ENCODE peak calls at places on chromosomes 12 and 14, in six cellular contexts. E, R, W, M, X and Z are unnamed samples.

GRCh38 chr14:52077261-52077984 is 8.6 kb upstream of the NID2 start:
- DNase-seq in E (no peak), R (no peak), W (no peak), M (no peak), X (peak; percentile 20), Z (peak; percentile 39)

GRCh38 chr12:120630139-120630895 is 10.1 kb upstream of the CABP1 start:
- DNase-seq in E (peak; percentile 94), R (peak; percentile 25), W (no peak), M (no peak), X (no peak), Z (no peak)

GRCh38 chr12:108425238-108425795 is 86.2 kb upstream of the CMKLR1 start:
- DNase-seq in E (peak; percentile 81), R (peak; percentile 61), W (peak; percentile 62), M (no peak), X (no peak), Z (no peak)

GRCh38 chr12:130622803-130623202 is 93.3 kb downstream of the RIMBP2 start:
- DNase-seq in E (no peak), R (no peak), W (no peak), M (no peak), X (no peak), Z (no peak)

GRCh38 chr14:75001261-75001660 is 1.5 kb upstream of the EIF2B2 start:
- DNase-seq in E (no peak), R (no peak), W (no peak), M (no peak), X (no peak), Z (no peak)

GRCh38 chr12:52474212-52474611 is 607 bp upstream of the KRT6C start:
- DNase-seq in E (no peak), R (no peak), W (no peak), M (no peak), X (no peak), Z (no peak)

GRCh38 chr14:62269204-62269603 is 507.0 kb downstream of the SNAPC1 start:
- DNase-seq in E (no peak), R (no peak), W (no peak), M (no peak), X (peak; percentile 37), Z (peak; percentile 25)

GRCh38 chr12:62957233-62957953 is 22.4 kb upstream of the PPM1H start:
- DNase-seq in E (no peak), R (peak; percentile 39), W (no peak), M (no peak), X (no peak), Z (no peak)

GRCh38 chr12:74889563-74890236 is 319.9 kb downstream of the KCNC2 start:
- DNase-seq in E (no peak), R (no peak), W (no peak), M (no peak), X (peak; percentile 60), Z (peak; percentile 62)

GRCh38 chr14:62308316-62308715 is 546.1 kb downstream of the SNAPC1 start:
- DNase-seq in E (no peak), R (no peak), W (no peak), M (no peak), X (no peak), Z (no peak)

DNA sequence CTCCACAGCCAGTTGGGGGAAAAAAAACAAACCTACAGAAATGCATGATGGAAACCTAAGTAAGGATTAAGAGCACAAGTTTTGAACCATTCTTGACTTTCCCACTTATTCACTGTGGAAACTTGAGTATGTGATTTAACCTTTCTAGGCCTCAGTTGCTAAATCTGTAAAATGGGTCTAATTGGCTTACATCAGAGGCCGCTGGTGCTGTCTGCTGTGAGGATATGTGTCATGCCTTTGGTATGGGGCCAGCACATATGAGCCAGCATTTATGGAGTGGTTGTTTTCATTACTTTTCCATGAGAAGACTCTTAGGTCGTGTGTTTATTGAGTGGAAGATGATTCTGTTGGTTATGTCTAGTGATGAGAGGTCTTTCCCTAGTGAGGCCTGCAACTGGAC is 102.4 kb downstream of the ESR2 start:
- DNase-seq in E (peak; percentile 86), R (peak; percentile 50), W (no peak), M (no peak), X (peak; percentile 90), Z (peak; percentile 96)
- H3K36me3 ChIP-seq in E (no peaks in the 10 kb centered on the region), R (no peaks in the 10 kb centered on the region), W (peaks cover 25% of the 10 kb centered on the region), M (peaks cover 51% of the 10 kb centered on the region), X (peaks cover 8% of the 10 kb centered on the region), Z (no peaks in the 10 kb centered on the region)

GRCh38 chr12:73361867-73362230 is 1089.7 kb downstream of the TRHDE start:
- DNase-seq in E (no peak), R (no peak), W (no peak), M (no peak), X (no peak), Z (no peak)

GRCh38 chr12:73361156-73361866 is 1089.1 kb downstream of the TRHDE start:
- DNase-seq in E (no peak), R (no peak), W (no peak), M (no peak), X (no peak), Z (no peak)
- H2BK120ac ChIP-seq in E (no peak overlapping the region), R (no peak overlapping the region), W (no peak overlapping the region), M (no peak overlapping the region), X (no peak overlapping the region), Z (no peak overlapping the region)

GRCh38 chr12:131941116-131941986 is 8.4 kb upstream of the EP400 start:
- DNase-seq in E (no peak), R (no peak), W (no peak), M (no peak), X (no peak), Z (no peak)
- H3K36me3 ChIP-seq in E (peaks cover 45% of the 10 kb centered on the region), R (peaks cover 25% of the 10 kb centered on the region), W (peaks cover 60% of the 10 kb centered on the region), M (peaks cover 77% of the 10 kb centered on the region), X (peaks cover 57% of the 10 kb centered on the region), Z (peaks cover 37% of the 10 kb centered on the region)

GRCh38 chr12:67772276-67773169 is 124.0 kb downstream of the DYRK2 start:
- DNase-seq in E (no peak), R (peak; percentile 100), W (peak; percentile 64), M (peak; percentile 62), X (peak; percentile 87), Z (peak; percentile 76)

GRCh38 chr12:67774983-67775587 is 126.5 kb downstream of the DYRK2 start:
- DNase-seq in E (no peak), R (peak; percentile 93), W (no peak), M (no peak), X (no peak), Z (peak; percentile 8)

DNA sequence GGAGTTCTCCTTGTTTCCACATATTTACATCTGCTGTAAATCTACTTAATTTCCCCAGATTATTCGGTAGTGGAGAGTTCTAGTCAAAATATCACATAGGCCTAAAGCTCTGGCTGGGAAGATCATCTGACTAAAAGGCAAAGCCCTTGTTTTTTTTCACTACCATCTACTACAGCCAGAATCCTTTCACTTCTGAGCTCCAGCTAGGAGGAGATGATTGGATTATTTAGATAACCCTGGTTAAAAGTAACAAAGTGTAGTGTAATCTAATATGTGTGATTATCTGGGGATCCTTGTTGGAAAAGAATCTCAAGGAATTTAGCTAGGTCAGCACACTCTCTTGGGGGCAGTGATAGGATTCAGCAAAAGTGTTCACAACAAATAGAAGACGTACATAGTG is 125.4 kb downstream of the DYRK2 start:
- DNase-seq in E (no peak), R (peak; percentile 95), W (no peak), M (no peak), X (peak; percentile 73), Z (peak; percentile 73)
- H2BK120ac ChIP-seq in E (peak overlapping the region; percentile 78), R (peak overlapping the region; percentile 79), W (no peak overlapping the region), M (no peak overlapping the region), X (no peak overlapping the region), Z (peak overlapping the region; percentile 5)

GRCh38 chr14:83047436-83047835 is 1513.8 kb upstream of the SEL1L start:
- DNase-seq in E (no peak), R (no peak), W (no peak), M (no peak), X (no peak), Z (no peak)

GRCh38 chr14:83044001-83044400 is 1510.3 kb upstream of the SEL1L start:
- DNase-seq in E (peak; percentile 55), R (peak; percentile 88), W (no peak), M (no peak), X (no peak), Z (no peak)

GRCh38 chr14:83041224-83041623 is 1507.6 kb upstream of the SEL1L start:
- DNase-seq in E (no peak), R (no peak), W (no peak), M (no peak), X (no peak), Z (no peak)

DNA sequence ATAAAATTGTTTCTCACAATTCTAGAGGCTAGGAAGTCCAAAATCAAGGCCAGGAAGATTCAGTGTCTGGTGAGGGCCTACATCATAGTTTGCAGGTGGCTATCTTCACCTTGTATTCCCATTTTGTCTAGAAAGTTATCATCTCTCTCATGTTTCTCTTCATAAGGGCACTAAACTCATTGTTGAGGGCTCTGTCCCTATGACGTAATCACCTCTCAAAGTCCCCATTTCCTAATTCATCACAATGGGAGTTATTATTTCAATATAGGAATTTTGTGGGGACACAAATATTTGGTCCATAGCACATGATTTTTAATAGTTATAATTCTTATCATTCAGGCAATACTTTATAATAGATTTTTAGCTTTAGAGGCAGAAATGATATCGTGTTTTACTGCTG is 1509.2 kb upstream of the SEL1L start:
- DNase-seq in E (no peak), R (no peak), W (no peak), M (no peak), X (no peak), Z (no peak)
- H3K36me3 ChIP-seq in E (no peaks in the 10 kb centered on the region), R (no peaks in the 10 kb centered on the region), W (no peaks in the 10 kb centered on the region), M (no peaks in the 10 kb centered on the region), X (no peaks in the 10 kb centered on the region), Z (no peaks in the 10 kb centered on the region)

GRCh38 chr14:55053500-55053899 is 2.1 kb downstream of the MAPK1IP1L start:
- DNase-seq in E (no peak), R (no peak), W (no peak), M (no peak), X (no peak), Z (no peak)

GRCh38 chr14:55052259-55052930 is 948 bp downstream of the MAPK1IP1L start:
- DNase-seq in E (peak; percentile 52), R (no peak), W (no peak), M (no peak), X (peak; percentile 50), Z (peak; percentile 31)

GRCh38 chr14:55051165-55051425 is 352 bp upstream of the MAPK1IP1L start:
- DNase-seq in E (no peak), R (no peak), W (no peak), M (no peak), X (no peak), Z (no peak)

GRCh38 chr14:55053018-55053417 is 1.6 kb downstream of the MAPK1IP1L start:
- DNase-seq in E (no peak), R (no peak), W (no peak), M (no peak), X (no peak), Z (no peak)

GRCh38 chr14:55051426-55052258 is at the start of gene MAPK1IP1L:
- DNase-seq in E (peak; percentile 97), R (peak; percentile 97), W (peak; percentile 99), M (peak; percentile 95), X (peak; percentile 93), Z (peak; percentile 88)
- H2BK120ac ChIP-seq in E (peak within 1 kb of the TSS; percentile 73), R (peak within 1 kb of the TSS; percentile 97), W (peak within 1 kb of the TSS; percentile 70), M (peak within 1 kb of the TSS; percentile 87), X (peak within 1 kb of the TSS; percentile 92), Z (peak within 1 kb of the TSS; percentile 87)

DNA sequence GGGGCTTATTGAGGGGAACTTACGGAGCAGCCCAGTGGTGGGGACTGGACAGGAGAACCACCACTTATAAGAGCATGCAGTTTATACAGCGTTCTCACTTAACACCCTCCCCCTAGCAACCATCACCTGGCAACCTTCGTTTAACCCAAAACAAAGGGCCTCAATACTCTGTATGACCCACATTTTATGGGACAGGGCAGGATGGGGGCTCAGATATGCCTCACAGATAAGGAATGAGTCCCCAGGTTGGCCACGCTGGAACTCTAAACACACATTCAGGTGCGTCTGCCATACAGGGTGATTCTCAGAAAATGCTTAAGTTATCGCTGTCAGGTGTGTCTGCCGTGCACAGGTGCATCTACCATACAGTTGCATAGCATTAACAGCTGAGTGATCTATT is 99.2 kb downstream of the GCH1 start:
- DNase-seq in E (no peak), R (peak; percentile 74), W (no peak), M (no peak), X (no peak), Z (no peak)
- H3K36me3 ChIP-seq in E (no peaks in the 10 kb centered on the region), R (no peaks in the 10 kb centered on the region), W (no peaks in the 10 kb centered on the region), M (no peaks in the 10 kb centered on the region), X (no peaks in the 10 kb centered on the region), Z (no peaks in the 10 kb centered on the region)

GRCh38 chr12:8605057-8605456 is 7.6 kb downstream of the AICDA start:
- DNase-seq in E (peak; percentile 91), R (no peak), W (no peak), M (no peak), X (no peak), Z (no peak)
- H2BK120ac ChIP-seq in E (no peak overlapping the region), R (no peak overlapping the region), W (no peak overlapping the region), M (no peak overlapping the region), X (no peak overlapping the region), Z (no peak overlapping the region)